ENCODE peak calls at places on chromosomes 16 and 17, in four cellular contexts. O is A549, M is H1, F is GM12878. U is an unnamed sample.

GRCh38 chr16:29708917-29709600 is 30.1 kb downstream of the QPRT start:
- DNase-seq in M (peak; percentile 87), O (no peak), F (no peak), U (no peak)

GRCh38 chr17:8312251-8312650 is 2.2 kb downstream of the ARHGEF15 start:
- DNase-seq in M (no peak), O (no peak), F (no peak), U (no peak)

GRCh38 chr17:82487898-82488297 is 29.4 kb downstream of the NARF start:
- DNase-seq in O (no peak), M (no peak), F (no peak), U (no peak)

GRCh38 chr16:48629531-48629930 is 19.6 kb upstream of the N4BP1 start:
- DNase-seq in F (no peak), M (no peak), O (no peak), U (no peak)

GRCh38 chr17:79616801-79617200 is 6.0 kb upstream of the RBFOX3 start:
- DNase-seq in O (no peak), F (no peak), M (no peak), U (no peak)

GRCh38 chr16:86671486-86672214 is 93.3 kb downstream of the FOXL1 start:
- DNase-seq in M (no peak), F (no peak), O (no peak), U (no peak)

GRCh38 chr17:54907385-54907784 is 6.7 kb downstream of the TOM1L1 start:
- DNase-seq in F (no peak), M (no peak), O (no peak), U (no peak)

GRCh38 chr16:31190818-31191444 is 11.0 kb downstream of the FUS start:
- DNase-seq in M (no peak), F (no peak), O (no peak), U (no peak)

GRCh38 chr16:4477966-4478365 is 1.8 kb downstream of the HMOX2 start:
- DNase-seq in M (no peak), O (no peak), F (no peak), U (no peak)

GRCh38 chr16:72884037-72884436 is 163.9 kb downstream of the ZFHX3 start:
- DNase-seq in O (no peak), M (no peak), F (no peak), U (no peak)

GRCh38 chr16:13136896-13137295 is 235.5 kb downstream of the SHISA9 start:
- DNase-seq in M (no peak), O (no peak), F (no peak), U (no peak)

GRCh38 chr17:67260051-67260987 is 15.3 kb upstream of the HELZ start:
- DNase-seq in M (no peak), F (no peak), O (no peak), U (peak; percentile 77)

GRCh38 chr17:81346908-81347349 is 48.3 kb upstream of the BAHCC1 start:
- DNase-seq in O (no peak), M (no peak), F (no peak), U (no peak)

GRCh38 chr16:13911871-13912270 is 8.1 kb upstream of the ERCC4 start:
- DNase-seq in O (no peak), M (no peak), F (no peak), U (no peak)

GRCh38 chr16:69724981-69725479 is 1.3 kb downstream of the NQO1 start:
- DNase-seq in O (no peak), F (no peak), M (no peak), U (peak; percentile 26)

GRCh38 chr16:46743232-46743719 is 4.9 kb downstream of the MYLK3 start:
- DNase-seq in O (no peak), F (no peak), M (no peak), U (peak; percentile 33)

GRCh38 chr16:16992986-16993783 is 477.6 kb downstream of the XYLT1 start:
- DNase-seq in F (peak; percentile 20), O (no peak), M (no peak), U (no peak)

GRCh38 chr16:59783191-59783590 is 1049.1 kb upstream of the GOT2 start:
- DNase-seq in M (no peak), F (no peak), O (no peak), U (no peak)

GRCh38 chr16:4315185-4316102 is at the start of gene GLIS2:
- DNase-seq in O (peak; percentile 78), F (no peak), M (no peak), U (no peak)

GRCh38 chr17:58052951-58053715 is 30.1 kb upstream of the DYNLL2 start:
- DNase-seq in M (no peak), O (no peak), F (no peak), U (no peak)

GRCh38 chr17:76909971-76910760 is 42.0 kb downstream of the MGAT5B start:
- DNase-seq in M (peak; percentile 44), F (no peak), O (peak; percentile 46), U (peak; percentile 32)
- TF ChIP-seq RAD21 in M (peak; percentile 19), F (no peak), O (no peak), U (no peak)

GRCh38 chr17:27109346-27109745 is 184.6 kb upstream of the WSB1 start:
- DNase-seq in M (no peak), F (no peak), O (no peak), U (no peak)

GRCh38 chr17:27106982-27107360 is 186.9 kb upstream of the WSB1 start:
- DNase-seq in F (no peak), O (no peak), M (no peak), U (no peak)

GRCh38 chr17:27105636-27106035 is 188.3 kb upstream of the WSB1 start:
- DNase-seq in F (no peak), O (no peak), M (no peak), U (no peak)

GRCh38 chr17:27106347-27106981 is 187.4 kb upstream of the WSB1 start:
- DNase-seq in M (no peak), O (no peak), F (no peak), U (no peak)
- TF ChIP-seq RAD21 in M (no peak), O (no peak), F (no peak), U (no peak)

GRCh38 chr17:18166894-18167293 is 16.7 kb upstream of the ALKBH5 start:
- DNase-seq in O (no peak), F (no peak), M (no peak), U (no peak)

GRCh38 chr17:18161226-18162094 is 22.2 kb upstream of the ALKBH5 start:
- DNase-seq in M (no peak), O (no peak), F (peak; percentile 37), U (no peak)

GRCh38 chr17:18160128-18160856 is 23.3 kb upstream of the ALKBH5 start:
- DNase-seq in M (no peak), F (no peak), O (no peak), U (no peak)

GRCh38 chr17:18159551-18160120 is 24.0 kb upstream of the ALKBH5 start:
- DNase-seq in F (no peak), O (no peak), M (no peak), U (no peak)

DNA sequence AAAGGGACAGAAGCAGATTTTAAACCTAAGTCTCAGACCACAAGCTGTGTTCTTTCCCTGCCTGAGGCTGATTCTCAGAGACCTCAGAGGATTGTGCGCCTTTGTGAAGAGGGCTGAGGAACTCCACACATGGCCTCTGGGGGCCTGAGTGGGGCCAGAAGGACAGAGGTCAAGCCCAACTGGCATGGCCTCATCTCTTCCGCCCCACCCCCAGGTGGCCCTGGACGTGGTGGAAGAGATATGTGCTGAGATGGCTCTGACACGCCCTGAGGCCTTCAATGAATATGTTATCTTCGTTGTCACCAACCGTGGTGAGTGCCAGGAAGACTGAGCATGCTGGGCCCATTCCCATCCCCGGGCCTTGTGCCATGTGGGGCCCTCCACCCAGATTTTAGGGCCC is 20.1 kb upstream of the ALKBH5 start:
- DNase-seq in M (no peak), O (no peak), F (no peak), U (no peak)
- TF ChIP-seq RAD21 in M (no peak), O (no peak), F (no peak), U (no peak)

GRCh38 chr17:49996121-49996494 is 1.1 kb upstream of the DLX3 start:
- DNase-seq in O (no peak), M (no peak), F (no peak), U (no peak)
- TF ChIP-seq RAD21 in O (no peak), M (no peak), F (no peak), U (no peak)

DNA sequence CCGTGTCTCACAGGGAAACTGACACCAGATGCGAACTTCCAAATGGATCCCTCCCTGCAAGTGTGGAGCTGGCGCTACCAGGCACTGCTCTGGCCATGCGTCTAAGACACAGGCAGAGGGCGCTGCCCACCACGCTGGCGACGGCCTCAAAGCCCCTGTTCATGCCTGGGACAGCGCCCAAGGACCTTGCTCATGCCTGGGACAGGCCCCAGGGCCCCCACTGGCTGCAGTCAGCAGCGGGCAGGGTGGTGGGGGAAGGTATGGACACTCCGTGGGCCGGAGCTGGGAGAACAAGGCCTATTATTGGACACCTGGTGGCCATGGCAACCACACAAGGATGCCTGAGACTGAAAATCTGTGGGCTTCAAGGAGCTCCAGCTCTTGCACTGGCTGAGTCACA is 8.8 kb downstream of the ZG16B start:
- DNase-seq in M (peak; percentile 71), O (peak; percentile 85), F (no peak), U (peak; percentile 72)
- TF ChIP-seq RAD21 in M (peak; percentile 95), O (peak; percentile 90), F (peak; percentile 63), U (peak; percentile 91)